ENCODE peak calls at places on chromosomes 1 and 21, in eight cellular contexts. I, D, M, C, Z, F, P and N are unnamed samples.
A peak's percentile ranks its signal among the peaks of the same experiment; 100 is the strongest.

GRCh38 chr1:234978397-234979291 is 150.0 kb downstream of the TOMM20 start:
- DNase-seq in I (peak; percentile 58), D (no peak), M (peak; percentile 80), C (no peak), Z (no peak), F (peak; percentile 80), P (no peak), N (no peak)

GRCh38 chr1:24929091-24929875 is 793 bp downstream of the RUNX3 start:
- DNase-seq in I (peak; percentile 74), D (peak; percentile 61), M (no peak), C (no peak), Z (no peak), F (peak; percentile 35), P (no peak), N (no peak)

GRCh38 chr1:11354893-11355593 is 82.0 kb downstream of the UBIAD1 start:
- DNase-seq in I (no peak), D (peak; percentile 61), M (no peak), C (no peak), Z (no peak), F (no peak), P (no peak), N (no peak)

GRCh38 chr21:46150073-46150472 is 5.3 kb downstream of the FTCD start:
- DNase-seq in I (no peak), D (no peak), M (peak; percentile 56), C (no peak), Z (no peak), F (no peak), P (no peak), N (no peak)

GRCh38 chr1:201020647-201021332 is 2.7 kb downstream of the KIF21B start:
- DNase-seq in I (no peak), D (peak; percentile 84), M (no peak), C (no peak), Z (no peak), F (peak; percentile 62), P (no peak), N (no peak)

GRCh38 chr1:188599313-188599712 is 1770.6 kb downstream of the PLA2G4A start:
- DNase-seq in I (no peak), D (peak; percentile 61), M (no peak), C (no peak), Z (no peak), F (no peak), P (no peak), N (no peak)

GRCh38 chr21:16071761-16072160 is 342.0 kb downstream of the USP25 start:
- DNase-seq in I (no peak), D (no peak), M (no peak), C (no peak), Z (no peak), F (no peak), P (no peak), N (no peak)

GRCh38 chr1:23951646-23952095 is 8.0 kb upstream of the PNRC2 start:
- DNase-seq in I (no peak), D (no peak), M (no peak), C (no peak), Z (peak; percentile 94), F (no peak), P (peak; percentile 84), N (no peak)

GRCh38 chr1:93346472-93346991 is 825 bp downstream of the DR1 start:
- DNase-seq in I (peak; percentile 40), D (peak; percentile 36), M (no peak), C (peak; percentile 9), Z (no peak), F (no peak), P (no peak), N (no peak)

GRCh38 chr1:178189814-178190213 is 95.9 kb downstream of the RASAL2 start:
- DNase-seq in I (no peak), D (peak; percentile 86), M (no peak), C (no peak), Z (no peak), F (peak; percentile 58), P (no peak), N (peak; percentile 52)

GRCh38 chr1:28259935-28260802 is 851 bp downstream of the SESN2 start:
- DNase-seq in I (no peak), D (peak; percentile 92), M (peak; percentile 85), C (peak; percentile 84), Z (no peak), F (peak; percentile 21), P (no peak), N (peak; percentile 70)

GRCh38 chr1:185338719-185339622 is 21.9 kb upstream of the IVNS1ABP start:
- DNase-seq in I (peak; percentile 30), D (peak; percentile 21), M (no peak), C (no peak), Z (no peak), F (peak; percentile 80), P (no peak), N (no peak)

GRCh38 chr21:34911360-34911759 is 137.7 kb downstream of the RUNX1 start:
- DNase-seq in I (no peak), D (no peak), M (no peak), C (no peak), Z (no peak), F (no peak), P (no peak), N (no peak)

GRCh38 chr21:34910396-34910795 is 138.7 kb downstream of the RUNX1 start:
- DNase-seq in I (no peak), D (no peak), M (peak; percentile 76), C (no peak), Z (no peak), F (no peak), P (no peak), N (no peak)

GRCh38 chr21:34914239-34914638 is 134.9 kb downstream of the RUNX1 start:
- DNase-seq in I (no peak), D (no peak), M (no peak), C (no peak), Z (no peak), F (no peak), P (no peak), N (no peak)

GRCh38 chr21:34913786-34914185 is 135.3 kb downstream of the RUNX1 start:
- DNase-seq in I (no peak), D (no peak), M (no peak), C (no peak), Z (no peak), F (no peak), P (no peak), N (no peak)

DNA sequence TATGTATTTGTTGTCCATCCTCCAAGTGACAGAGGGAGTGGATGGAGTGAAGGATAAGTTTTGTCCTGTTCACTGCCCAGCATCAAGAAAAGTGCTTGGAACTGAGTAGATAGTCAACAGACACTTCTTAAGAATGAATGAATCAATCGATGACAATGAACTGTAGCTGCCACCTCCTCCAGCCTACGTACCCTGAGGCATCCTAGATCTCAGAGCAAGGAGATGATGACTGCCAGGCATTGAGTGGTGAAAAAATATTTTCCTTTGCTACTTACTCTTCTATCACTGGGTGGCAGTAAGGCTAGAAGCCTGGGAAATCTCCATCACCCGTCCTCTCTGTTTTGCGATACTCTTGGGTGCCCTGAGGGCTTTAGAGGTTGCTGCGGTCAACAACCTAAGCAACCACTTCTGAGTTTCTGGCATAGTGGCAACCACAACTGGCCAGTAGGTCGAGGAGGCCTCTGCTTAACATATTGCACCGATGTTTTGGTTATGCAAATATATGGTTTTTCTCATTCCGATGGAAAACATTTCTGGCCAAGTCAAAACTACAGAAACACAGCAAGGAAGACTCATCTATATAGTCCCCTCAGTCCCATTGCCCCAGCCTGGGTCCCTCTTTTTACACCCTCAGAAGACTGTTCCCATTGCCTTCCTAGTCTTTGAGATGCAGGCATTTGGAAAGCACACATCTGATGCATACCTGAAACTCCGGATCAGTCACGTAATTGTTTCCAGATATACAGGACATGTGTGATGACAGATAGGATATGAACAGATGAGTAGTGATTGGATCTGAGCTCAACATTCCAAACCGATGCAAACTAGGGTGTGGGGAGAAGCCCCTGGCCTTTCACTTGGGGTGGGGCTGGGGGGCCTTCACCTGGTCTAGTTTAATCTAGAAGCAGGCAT is 136.8 kb downstream of the RUNX1 start:
- DNase-seq in I (no peak), D (peak; percentile 5), M (no peak), C (no peak), Z (no peak), F (no peak), P (no peak), N (no peak)
- H3K4me1 ChIP-seq in I (peaks cover 17% of the 10 kb centered on the region), D (peaks cover 19% of the 10 kb centered on the region), M (peaks cover 22% of the 10 kb centered on the region), C (no peaks in the 10 kb centered on the region), Z (no peaks in the 10 kb centered on the region), F (peaks cover 3% of the 10 kb centered on the region), P (peaks cover 14% of the 10 kb centered on the region), N (no peaks in the 10 kb centered on the region)

GRCh38 chr1:104621221-104621620 is 871.5 kb downstream of the AMY1C start:
- DNase-seq in I (no peak), D (no peak), M (no peak), C (no peak), Z (no peak), F (no peak), P (no peak), N (no peak)

GRCh38 chr1:104629589-104629988 is 879.9 kb downstream of the AMY1C start:
- DNase-seq in I (no peak), D (no peak), M (no peak), C (no peak), Z (no peak), F (no peak), P (no peak), N (no peak)

DNA sequence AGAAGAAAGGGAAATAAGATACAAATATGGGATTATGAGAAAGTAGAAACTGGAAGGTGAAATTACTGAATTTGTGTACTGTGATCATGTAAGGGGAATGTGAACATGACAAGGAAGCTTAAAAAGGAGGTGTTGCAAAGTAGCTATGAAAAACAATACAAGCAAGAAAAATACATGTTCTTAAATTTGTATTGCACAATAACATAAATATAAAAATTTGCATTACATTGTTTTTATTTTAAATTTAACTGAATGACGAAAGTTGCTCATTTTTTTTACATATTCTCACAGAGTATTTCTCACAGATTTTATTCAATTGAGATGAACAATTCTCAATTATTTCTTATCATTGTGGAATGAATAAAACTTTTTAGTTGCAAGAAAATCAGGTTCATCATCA is 874.8 kb downstream of the AMY1C start:
- DNase-seq in I (no peak), D (no peak), M (no peak), C (no peak), Z (no peak), F (no peak), P (no peak), N (no peak)
- H3K4me1 ChIP-seq in I (no peaks in the 10 kb centered on the region), D (no peaks in the 10 kb centered on the region), M (no peaks in the 10 kb centered on the region), C (no peaks in the 10 kb centered on the region), Z (no peaks in the 10 kb centered on the region), F (no peaks in the 10 kb centered on the region), P (no peaks in the 10 kb centered on the region), N (no peaks in the 10 kb centered on the region)

GRCh38 chr1:156727492-156727891 is 777 bp upstream of the METTL25B start:
- DNase-seq in I (no peak), D (no peak), M (no peak), C (no peak), Z (no peak), F (no peak), P (no peak), N (no peak)

GRCh38 chr1:156726549-156727226 is 1.6 kb upstream of the METTL25B start:
- DNase-seq in I (peak; percentile 52), D (peak; percentile 88), M (no peak), C (no peak), Z (no peak), F (peak; percentile 84), P (no peak), N (no peak)

GRCh38 chr1:156725683-156726280 is 2.5 kb upstream of the METTL25B start:
- DNase-seq in I (peak; percentile 79), D (peak; percentile 96), M (peak; percentile 93), C (peak; percentile 85), Z (peak; percentile 77), F (peak; percentile 89), P (peak; percentile 64), N (no peak)

GRCh38 chr1:156727914-156728598 is at the start of gene METTL25B:
- DNase-seq in I (no peak), D (peak; percentile 93), M (peak; percentile 94), C (peak; percentile 73), Z (no peak), F (peak; percentile 93), P (no peak), N (no peak)
- H3K4me1 ChIP-seq in I (peaks cover 48% of the 10 kb centered on the region), D (peaks cover 28% of the 10 kb centered on the region), M (peaks cover 39% of the 10 kb centered on the region), C (peaks cover 29% of the 10 kb centered on the region), Z (peaks cover 24% of the 10 kb centered on the region), F (peaks cover 16% of the 10 kb centered on the region), P (peaks cover 50% of the 10 kb centered on the region), N (peaks cover 5% of the 10 kb centered on the region)

GRCh38 chr1:43783096-43783670 is 75.8 kb downstream of the ST3GAL3 start:
- DNase-seq in I (no peak), D (no peak), M (no peak), C (no peak), Z (no peak), F (no peak), P (no peak), N (no peak)
- H3K4me1 ChIP-seq in I (no peaks in the 10 kb centered on the region), D (no peaks in the 10 kb centered on the region), M (no peaks in the 10 kb centered on the region), C (no peaks in the 10 kb centered on the region), Z (no peaks in the 10 kb centered on the region), F (peaks cover 16% of the 10 kb centered on the region), P (peaks cover 13% of the 10 kb centered on the region), N (peaks cover 1% of the 10 kb centered on the region)